ENCODE peak calls at places on chromosomes 3 and 15, in nine cellular contexts. M, C, J, E, Q, R, O, S and V are unnamed samples.
A peak's percentile ranks its signal among the peaks of the same experiment; 100 is the strongest.

GRCh38 chr3:119276657-119277056 is 17.5 kb upstream of the ARHGAP31 start:
- DNase-seq in M (no peak), C (no peak), J (no peak), E (no peak), Q (no peak), R (no peak), O (no peak), S (no peak), V (no peak)

GRCh38 chr3:36846406-36846805 is 82.1 kb upstream of the DCLK3 start:
- DNase-seq in M (no peak), C (no peak), J (no peak), E (no peak), Q (no peak), R (no peak), O (no peak), S (peak; percentile 31), V (no peak)

GRCh38 chr3:148106062-148106461 is 591.6 kb upstream of the AGTR1 start:
- DNase-seq in M (no peak), C (no peak), J (no peak), E (peak; percentile 34), Q (no peak), R (no peak), O (no peak), S (no peak), V (no peak)

GRCh38 chr3:195212749-195213085 is 58.2 kb downstream of the XXYLT1 start:
- DNase-seq in M (no peak), C (no peak), J (no peak), E (no peak), Q (no peak), R (no peak), O (no peak), S (no peak), V (no peak)

GRCh38 chr3:158105710-158106438 is at the start of gene SHOX2:
- DNase-seq in M (no peak), C (peak; percentile 89), J (no peak), E (peak; percentile 75), Q (peak; percentile 77), R (peak; percentile 63), O (no peak), S (peak; percentile 77), V (peak; percentile 12)

GRCh38 chr3:108322352-108322751 is 26.0 kb downstream of the HHLA2 start:
- DNase-seq in M (no peak), C (no peak), J (no peak), E (no peak), Q (no peak), R (no peak), O (no peak), S (peak; percentile 43), V (peak; percentile 66)

GRCh38 chr15:94395626-94396025 is 164.3 kb downstream of the MCTP2 start:
- DNase-seq in M (no peak), C (no peak), J (no peak), E (peak; percentile 2), Q (no peak), R (no peak), O (no peak), S (no peak), V (no peak)

GRCh38 chr15:86735244-86736040 is 655.8 kb downstream of the AGBL1 start:
- DNase-seq in M (no peak), C (no peak), J (no peak), E (no peak), Q (no peak), R (no peak), O (no peak), S (no peak), V (no peak)

GRCh38 chr3:61561374-61562041 is at the start of gene PTPRG:
- DNase-seq in M (no peak), C (peak; percentile 60), J (peak; percentile 75), E (peak; percentile 94), Q (peak; percentile 83), R (peak; percentile 94), O (peak; percentile 48), S (peak; percentile 94), V (peak; percentile 48)

GRCh38 chr3:111509308-111509707 is 32.7 kb upstream of the CD96 start:
- DNase-seq in M (no peak), C (no peak), J (no peak), E (no peak), Q (no peak), R (no peak), O (no peak), S (no peak), V (no peak)

GRCh38 chr3:18127181-18127863 is 297.8 kb downstream of the SATB1 start:
- DNase-seq in M (no peak), C (no peak), J (no peak), E (no peak), Q (no peak), R (no peak), O (no peak), S (peak; percentile 97), V (no peak)

GRCh38 chr3:73401616-73402265 is 223.0 kb downstream of the PDZRN3 start:
- DNase-seq in M (no peak), C (no peak), J (no peak), E (no peak), Q (no peak), R (peak; percentile 56), O (no peak), S (no peak), V (no peak)

GRCh38 chr3:162295323-162295983 is 798.8 kb downstream of the OTOL1 start:
- DNase-seq in M (no peak), C (peak; percentile 47), J (no peak), E (peak; percentile 97), Q (no peak), R (no peak), O (no peak), S (no peak), V (no peak)